ENCODE peak calls at places on chromosomes 6 and 20, in four cellular contexts. S is Kasumi-1, N is T-helper 9 cell, K is body of pancreas. Q is an unnamed sample.

GRCh38 chr20:22652685-22653568 is 68.6 kb upstream of the FOXA2 start:
- DNase-seq in S (no peak), N (no peak), K (no peak), Q (no peak)

GRCh38 chr20:2907519-2907918 is 34.2 kb downstream of the PTPRA start:
- DNase-seq in S (no peak), N (no peak), K (no peak), Q (no peak)

GRCh38 chr6:6657085-6657819 is 68.7 kb downstream of the LY86 start:
- DNase-seq in S (no peak), N (no peak), K (no peak), Q (no peak)

GRCh38 chr6:134828641-134829040 is 121.3 kb downstream of the ALDH8A1 start:
- DNase-seq in S (no peak), N (no peak), K (no peak), Q (no peak)

GRCh38 chr6:40414617-40415016 is 172.5 kb downstream of the LRFN2 start:
- DNase-seq in S (no peak), N (no peak), K (no peak), Q (no peak)

GRCh38 chr20:4090756-4091331 is 75.5 kb upstream of the RNF24 start:
- DNase-seq in S (no peak), N (no peak), K (no peak), Q (no peak)

GRCh38 chr20:1323256-1323655 is 5.7 kb downstream of the SDCBP2 start:
- DNase-seq in S (no peak), N (no peak), K (no peak), Q (no peak)

GRCh38 chr6:137102050-137102848 is 57.5 kb upstream of the IL20RA start:
- DNase-seq in S (no peak), N (no peak), K (no peak), Q (no peak)

GRCh38 chr6:9139762-9140161 is 704.4 kb upstream of the SLC35B3 start:
- DNase-seq in S (no peak), N (no peak), K (no peak), Q (no peak)

GRCh38 chr6:107812370-107812769 is 11.7 kb downstream of the SCML4 start:
- DNase-seq in S (no peak), N (no peak), K (no peak), Q (no peak)

GRCh38 chr6:35173068-35174042 is 32.2 kb upstream of the TCP11 start:
- DNase-seq in S (no peak), N (no peak), K (no peak), Q (no peak)

Q was measured in progenitor cell of endocrine pancreas.